ENCODE peak calls at places on chromosomes 3 and 15, in eight cellular contexts. B, T, J, C, V, Z, X and P are unnamed samples.

GRCh38 chr3:46537316-46537715 is 28.8 kb downstream of the LRRC2 start:
- DNase-seq in B (no peak), T (no peak), J (no peak), C (no peak), V (no peak), Z (no peak), X (no peak), P (no peak)

GRCh38 chr3:31165399-31165860 is 271.0 kb upstream of the GADL1 start:
- DNase-seq in B (no peak), T (no peak), J (no peak), C (no peak), V (no peak), Z (peak; percentile 61), X (no peak), P (peak; percentile 6)

GRCh38 chr15:59186501-59186900 is 20.1 kb upstream of the LDHAL6B start:
- DNase-seq in B (no peak), T (no peak), J (no peak), C (no peak), V (no peak), Z (peak; percentile 81), X (no peak), P (no peak)

GRCh38 chr3:111373239-111373638 is 168.8 kb upstream of the CD96 start:
- DNase-seq in B (no peak), T (no peak), J (no peak), C (no peak), V (no peak), Z (no peak), X (no peak), P (no peak)

GRCh38 chr15:83769411-83769960 is 115.6 kb downstream of the ADAMTSL3 start:
- DNase-seq in B (no peak), T (no peak), J (no peak), C (no peak), V (no peak), Z (peak; percentile 53), X (no peak), P (no peak)

GRCh38 chr3:101825904-101826445 is 23.3 kb upstream of the NFKBIZ start:
- DNase-seq in B (no peak), T (no peak), J (no peak), C (no peak), V (no peak), Z (peak; percentile 36), X (no peak), P (no peak)

GRCh38 chr15:66172339-66172980 is 81.1 kb downstream of the MEGF11 start:
- DNase-seq in B (no peak), T (no peak), J (no peak), C (no peak), V (no peak), Z (no peak), X (no peak), P (peak; percentile 25)

GRCh38 chr3:20668411-20668810 is 482.4 kb upstream of the SGO1 start:
- DNase-seq in B (no peak), T (peak; percentile 19), J (no peak), C (no peak), V (no peak), Z (peak; percentile 35), X (peak; percentile 38), P (no peak)

GRCh38 chr15:45829336-45830153 is 194.7 kb downstream of the SQOR start:
- DNase-seq in B (no peak), T (no peak), J (no peak), C (no peak), V (no peak), Z (no peak), X (peak; percentile 11), P (no peak)

GRCh38 chr15:78909791-78910228 is 35.0 kb downstream of the CTSH start:
- DNase-seq in B (no peak), T (no peak), J (no peak), C (no peak), V (peak; percentile 77), Z (peak; percentile 63), X (peak; percentile 72), P (peak; percentile 62)

GRCh38 chr3:141845407-141846049 is 30.9 kb upstream of the ATP1B3 start:
- DNase-seq in B (no peak), T (peak; percentile 34), J (no peak), C (no peak), V (no peak), Z (peak; percentile 9), X (no peak), P (peak; percentile 9)

GRCh38 chr3:177236704-177237103 is 39.4 kb upstream of the TBL1XR1 start:
- DNase-seq in B (no peak), T (no peak), J (no peak), C (no peak), V (no peak), Z (no peak), X (no peak), P (no peak)

GRCh38 chr15:36468746-36469145 is 110.7 kb upstream of the CDIN1 start:
- DNase-seq in B (no peak), T (no peak), J (no peak), C (no peak), V (no peak), Z (peak; percentile 56), X (no peak), P (no peak)

GRCh38 chr3:14716593-14716992 is 41.7 kb downstream of the C3orf20 start:
- DNase-seq in B (no peak), T (no peak), J (no peak), C (no peak), V (no peak), Z (no peak), X (no peak), P (no peak)

GRCh38 chr15:57923311-57923710 is 142.2 kb downstream of the ALDH1A2 start:
- DNase-seq in B (no peak), T (no peak), J (no peak), C (no peak), V (no peak), Z (peak; percentile 59), X (no peak), P (no peak)

GRCh38 chr3:14570089-14570488 is 29.9 kb upstream of the GRIP2 start:
- DNase-seq in B (no peak), T (no peak), J (no peak), C (no peak), V (no peak), Z (no peak), X (peak; percentile 87), P (no peak)

GRCh38 chr3:8413337-8413926 is 88.2 kb upstream of the LMCD1 start:
- DNase-seq in B (no peak), T (no peak), J (no peak), C (no peak), V (no peak), Z (no peak), X (no peak), P (no peak)

GRCh38 chr3:31567036-31567435 is 34.3 kb downstream of the STT3B start:
- DNase-seq in B (no peak), T (no peak), J (no peak), C (no peak), V (no peak), Z (no peak), X (peak; percentile 15), P (no peak)

GRCh38 chr15:34855397-34855796 is 60.0 kb upstream of the ACTC1 start:
- DNase-seq in B (no peak), T (no peak), J (no peak), C (no peak), V (no peak), Z (peak; percentile 82), X (peak; percentile 25), P (no peak)

GRCh38 chr3:52069135-52069534 is 12.8 kb upstream of the DUSP7 start:
- DNase-seq in B (no peak), T (no peak), J (no peak), C (no peak), V (no peak), Z (no peak), X (no peak), P (no peak)
- TF ChIP-seq CTCF in B (no peak), T (no peak), J (no peak), C (no peak), V (no peak), Z (no peak), X (no peak), P (no peak)

DNA sequence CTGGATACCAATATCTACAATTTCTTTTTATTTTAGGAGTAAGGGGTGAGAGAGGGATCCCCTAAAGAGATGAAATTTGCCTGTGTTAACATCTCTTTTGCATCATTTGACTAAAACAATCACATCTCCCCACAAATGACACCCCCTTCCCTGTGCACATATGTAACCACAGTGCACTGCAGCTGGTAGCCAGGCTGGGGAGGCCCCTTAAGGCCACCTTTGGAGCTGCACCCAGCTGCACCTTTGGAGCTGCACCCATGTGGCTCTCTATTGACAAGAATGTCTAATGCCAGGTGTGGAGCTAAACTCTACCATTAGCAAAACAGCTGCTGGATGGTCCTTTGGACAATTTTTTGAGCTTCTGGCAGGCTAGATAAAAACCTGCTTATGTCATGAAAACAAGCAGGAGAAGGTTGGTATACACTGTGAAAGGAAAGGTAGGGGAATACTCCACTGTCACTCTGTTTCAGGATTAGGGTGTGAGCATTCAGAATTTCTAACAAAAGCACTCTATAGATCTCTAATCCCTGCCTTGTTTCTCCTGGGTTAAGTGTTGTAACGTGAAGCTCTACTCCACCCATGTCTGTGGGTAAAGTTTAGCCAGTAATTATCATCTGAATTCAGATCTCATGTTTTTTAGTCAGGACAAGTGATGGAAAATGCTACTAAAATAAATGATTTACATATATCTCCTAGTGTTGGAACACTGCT is 52.1 kb downstream of the TFG start:
- DNase-seq in B (no peak), T (no peak), J (no peak), C (no peak), V (no peak), Z (no peak), X (peak; percentile 3), P (no peak)
- TF ChIP-seq CTCF in B (peak; percentile 22), T (peak; percentile 28), J (no peak), C (no peak), V (no peak), Z (peak; percentile 38), X (peak; percentile 17), P (no peak)

GRCh38 chr3:130242850-130243569 is 102.5 kb upstream of the COL6A5 start:
- DNase-seq in B (no peak), T (no peak), J (no peak), C (no peak), V (no peak), Z (peak; percentile 52), X (no peak), P (no peak)
- TF ChIP-seq CTCF in B (peak; percentile 42), T (peak; percentile 37), J (no peak), C (no peak), V (no peak), Z (peak; percentile 49), X (peak; percentile 16), P (no peak)

GRCh38 chr3:36923981-36924747 is 20.7 kb downstream of the TRANK1 start:
- DNase-seq in B (no peak), T (no peak), J (no peak), C (no peak), V (peak; percentile 54), Z (no peak), X (no peak), P (no peak)

GRCh38 chr3:36926292-36926897 is 18.5 kb downstream of the TRANK1 start:
- DNase-seq in B (no peak), T (no peak), J (no peak), C (no peak), V (peak; percentile 26), Z (no peak), X (no peak), P (no peak)

GRCh38 chr3:36920884-36921567 is 23.8 kb downstream of the TRANK1 start:
- DNase-seq in B (no peak), T (no peak), J (no peak), C (no peak), V (peak; percentile 63), Z (no peak), X (no peak), P (no peak)

GRCh38 chr3:36924748-36925521 is 19.9 kb downstream of the TRANK1 start:
- DNase-seq in B (no peak), T (no peak), J (no peak), C (no peak), V (peak; percentile 36), Z (no peak), X (no peak), P (no peak)

GRCh38 chr3:36923523-36923943 is 21.3 kb downstream of the TRANK1 start:
- DNase-seq in B (no peak), T (no peak), J (no peak), C (no peak), V (peak; percentile 46), Z (no peak), X (no peak), P (no peak)
- TF ChIP-seq CTCF in B (no peak), T (peak; percentile 64), J (no peak), C (no peak), V (no peak), Z (peak; percentile 40), X (no peak), P (no peak)